ENCODE peak calls at places on chromosome 11, in ten cellular contexts. F is foreskin fibroblast, T is psoas muscle, Z is brain microvascular endothelial cell, H is choroid plexus epithelial cell, O is endothelial cell, W is tibial nerve, S is AG09309, J is AG10803, C is OCI-LY7. A is an unnamed sample.

GRCh38 chr11:69358398-69359080 is 64.6 kb downstream of the MYEOV start:
- DNase-seq in W (no peak), C (no peak), F (no peak), J (no peak), O (no peak), S (no peak), T (no peak), Z (no peak), H (no peak), A (no peak)

GRCh38 chr11:1469911-1470680 is 16.5 kb downstream of the MOB2 start:
- DNase-seq in T (peak; percentile 17), J (no peak), W (no peak), C (no peak), H (no peak), Z (no peak), S (no peak), F (no peak), O (no peak), A (no peak)

GRCh38 chr11:65868076-65868667 is 4.4 kb downstream of the EFEMP2 start:
- DNase-seq in F (no peak), H (no peak), C (no peak), S (no peak), O (no peak), Z (no peak), W (no peak), J (no peak), T (peak; percentile 17), A (no peak)

GRCh38 chr11:113618360-113618759 is 87.7 kb downstream of the TMPRSS5 start:
- DNase-seq in S (peak; percentile 51), O (no peak), H (peak; percentile 11), Z (peak; percentile 43), T (no peak), J (peak; percentile 54), W (no peak), C (no peak), F (no peak), A (no peak)

GRCh38 chr11:108559904-108560303 is 33.7 kb downstream of the EXPH5 start:
- DNase-seq in J (peak; percentile 99), C (no peak), O (no peak), Z (peak; percentile 61), W (no peak), H (peak; percentile 87), T (no peak), S (peak; percentile 65), F (peak; percentile 85), A (peak; percentile 56)

GRCh38 chr11:34944692-34945091 is 28.3 kb downstream of the PDHX start:
- DNase-seq in O (no peak), H (no peak), T (no peak), W (no peak), Z (no peak), S (no peak), C (no peak), J (no peak), F (no peak), A (no peak)

GRCh38 chr11:2217211-2218081 is 45.8 kb upstream of the TH start:
- DNase-seq in S (no peak), T (no peak), C (no peak), W (no peak), O (no peak), J (no peak), H (no peak), F (no peak), Z (no peak), A (no peak)

GRCh38 chr11:84247931-84248330 is 961.8 kb upstream of the CCDC90B start:
- DNase-seq in T (no peak), O (no peak), H (peak; percentile 5), F (no peak), C (no peak), S (no peak), W (no peak), J (no peak), Z (no peak), A (no peak)

GRCh38 chr11:62054484-62055121 is 69.2 kb upstream of the INCENP start:
- DNase-seq in Z (no peak), T (no peak), W (no peak), C (peak; percentile 11), J (peak; percentile 59), S (peak; percentile 8), H (peak; percentile 46), O (no peak), F (no peak), A (peak; percentile 10)

GRCh38 chr11:20154381-20154780 is 5.9 kb downstream of the DBX1 start:
- DNase-seq in S (peak; percentile 4), O (no peak), J (peak; percentile 59), W (no peak), Z (peak; percentile 28), C (no peak), F (peak; percentile 37), H (no peak), T (no peak), A (peak; percentile 31)

GRCh38 chr11:70716986-70717775 is 318.9 kb downstream of the CTTN start:
- DNase-seq in F (no peak), W (no peak), O (no peak), J (no peak), H (no peak), T (no peak), S (no peak), C (no peak), Z (no peak), A (no peak)

GRCh38 chr11:1838077-1838425 is 730 bp upstream of the TNNI2 start:
- DNase-seq in Z (no peak), C (no peak), H (no peak), S (no peak), F (no peak), W (no peak), T (no peak), J (no peak), O (no peak), A (no peak)

GRCh38 chr11:2220173-2220771 is 48.7 kb upstream of the TH start:
- DNase-seq in T (no peak), J (no peak), S (no peak), C (no peak), H (no peak), Z (no peak), F (no peak), W (no peak), O (no peak), A (no peak)

GRCh38 chr11:134139873-134140331 is 71.0 kb downstream of the JAM3 start:
- DNase-seq in S (peak; percentile 62), C (peak; percentile 43), F (peak; percentile 76), H (peak; percentile 92), J (peak; percentile 85), Z (peak; percentile 81), O (peak; percentile 69), T (peak; percentile 40), W (peak; percentile 52), A (peak; percentile 71)

GRCh38 chr11:44326615-44327475 is 16.9 kb upstream of the ALX4 start:
- DNase-seq in S (no peak), J (no peak), O (no peak), F (no peak), C (no peak), W (no peak), T (no peak), H (no peak), Z (no peak), A (no peak)

GRCh38 chr11:78132475-78132874 is 7.0 kb downstream of the ALG8 start:
- DNase-seq in S (no peak), J (no peak), H (no peak), C (no peak), F (no peak), W (no peak), O (no peak), T (no peak), Z (no peak), A (no peak)

GRCh38 chr11:78127408-78127807 is 12.0 kb downstream of the ALG8 start:
- DNase-seq in O (no peak), W (no peak), S (no peak), T (no peak), Z (no peak), C (no peak), F (no peak), J (no peak), H (no peak), A (no peak)

GRCh38 chr11:78131956-78132355 is 7.5 kb downstream of the ALG8 start:
- DNase-seq in O (no peak), Z (peak; percentile 3), T (no peak), S (no peak), C (no peak), F (no peak), W (no peak), H (no peak), J (no peak), A (peak; percentile 76)
- TF ChIP-seq CTCF in O (no peak), Z (no peak), T (no peak), S (no peak), C (no peak), F (no peak), W (no peak), H (no peak), J (no peak), A (no peak)

DNA sequence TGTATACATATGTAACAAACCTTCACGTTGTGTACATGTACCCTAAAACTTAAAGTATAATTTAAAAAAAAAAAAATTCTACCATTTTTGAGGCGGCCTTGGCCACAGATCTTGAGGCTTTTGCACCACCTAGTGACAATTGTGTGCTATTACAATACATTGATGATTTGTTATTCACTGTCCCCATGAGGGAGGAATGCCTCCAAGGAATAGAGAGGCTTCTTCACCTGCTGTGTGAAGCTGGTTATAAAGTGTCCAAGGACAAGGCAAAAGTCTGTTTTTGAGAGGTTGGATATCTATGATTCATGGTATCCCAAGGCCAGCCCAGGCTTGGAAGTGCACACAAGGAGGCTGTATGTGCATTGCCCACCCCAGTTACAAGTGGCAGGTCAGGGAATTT is 30.7 kb downstream of the SLC22A25 start:
- DNase-seq in Z (peak; percentile 16), J (peak; percentile 7), T (no peak), C (peak; percentile 22), O (peak; percentile 30), S (no peak), W (no peak), H (peak; percentile 38), F (peak; percentile 2), A (peak; percentile 22)
- TF ChIP-seq CTCF in Z (peak; percentile 66), J (peak; percentile 51), T (peak; percentile 13), C (peak; percentile 77), O (peak; percentile 86), S (peak; percentile 41), W (no peak), H (peak; percentile 67), F (peak; percentile 52), A (peak; percentile 84)

DNA sequence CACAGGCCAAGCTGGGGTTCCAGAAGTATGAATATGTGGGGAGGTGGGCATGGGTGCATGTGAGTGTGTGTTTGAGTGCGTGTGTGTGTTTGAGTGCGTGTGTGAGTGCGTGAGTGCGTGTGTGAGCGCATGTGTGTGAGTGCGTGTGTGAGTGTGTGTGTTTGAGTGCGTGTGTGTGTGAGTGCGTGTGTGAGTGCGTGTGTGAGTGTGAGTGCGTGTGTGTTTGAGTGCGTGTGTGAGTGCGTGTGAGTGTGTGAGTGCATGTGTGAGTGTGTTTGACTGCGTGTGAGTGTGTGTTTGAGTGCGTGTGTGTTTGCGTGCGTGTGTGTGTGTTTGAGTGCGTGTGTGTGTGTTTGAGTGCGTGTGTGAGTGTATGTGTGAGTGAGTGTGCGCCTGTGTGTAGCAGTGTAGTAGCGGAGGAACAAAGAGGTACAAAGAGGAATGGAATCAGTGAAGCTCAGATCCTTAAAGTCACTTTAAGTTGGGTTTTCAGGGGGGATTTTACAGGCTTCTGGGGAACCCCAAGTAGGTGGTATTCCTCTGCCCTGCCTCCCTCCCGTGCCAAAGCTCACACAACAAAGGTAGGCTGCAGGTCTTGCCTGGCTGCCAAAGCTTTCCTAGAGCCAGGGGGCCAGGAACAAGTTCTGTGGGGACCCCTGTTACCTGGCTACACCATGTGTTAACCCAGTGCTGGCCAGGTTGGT is 137.1 kb downstream of the KIRREL3 start:
- DNase-seq in W (no peak), T (no peak), S (no peak), O (no peak), C (no peak), Z (no peak), H (no peak), J (no peak), F (no peak), A (no peak)
- TF ChIP-seq CTCF in W (no peak), T (no peak), S (no peak), O (no peak), C (no peak), Z (no peak), H (no peak), J (no peak), F (no peak), A (no peak)

GRCh38 chr11:116840224-116840745 is 2.9 kb upstream of the APOA1 start:
- DNase-seq in J (peak; percentile 60), F (peak; percentile 38), H (peak; percentile 54), C (peak; percentile 25), Z (no peak), T (no peak), W (no peak), O (no peak), S (no peak), A (no peak)
- TF ChIP-seq CTCF in J (peak; percentile 48), F (peak; percentile 53), H (peak; percentile 58), C (peak; percentile 61), Z (peak; percentile 53), T (no peak), W (no peak), O (no peak), S (peak; percentile 32), A (peak; percentile 59)

A was measured in HFFc6.